ENCODE peak calls at places on chromosomes 3 and 15, in four cellular contexts. L, X, Y and P are unnamed samples.

GRCh38 chr3:111890051-111890580 is 31.1 kb downstream of the PHLDB2 start:
- DNase-seq in L (no peak), X (no peak), Y (no peak), P (no peak)

GRCh38 chr3:77084511-77084910 is 44.6 kb downstream of the ROBO2 start:
- DNase-seq in L (no peak), X (no peak), Y (no peak), P (no peak)

GRCh38 chr3:53730565-53730964 is 115.7 kb downstream of the CHDH start:
- DNase-seq in L (no peak), X (no peak), Y (no peak), P (no peak)

GRCh38 chr3:178271740-178272387 is 264.4 kb upstream of the KCNMB2 start:
- DNase-seq in L (no peak), X (no peak), Y (no peak), P (no peak)

GRCh38 chr15:89492934-89493631 is 3.3 kb downstream of the RHCG start:
- DNase-seq in L (no peak), X (no peak), Y (no peak), P (no peak)

GRCh38 chr3:133829310-133829707 is 23.7 kb downstream of the SRPRB start:
- DNase-seq in L (no peak), X (no peak), Y (no peak), P (no peak)

GRCh38 chr3:121545049-121545563 is 682 bp downstream of the POLQ start:
- DNase-seq in L (no peak), X (no peak), Y (no peak), P (no peak)

GRCh38 chr3:18134386-18135082 is 290.6 kb downstream of the SATB1 start:
- DNase-seq in L (no peak), X (peak), Y (no peak), P (no peak)

GRCh38 chr15:25937796-25938195 is 74.7 kb upstream of the ATP10A start:
- DNase-seq in L (no peak), X (no peak), Y (no peak), P (no peak)

GRCh38 chr3:51637941-51638471 is 33.0 kb upstream of the TEX264 start:
- DNase-seq in L (peak), X (peak), Y (no peak), P (no peak)

GRCh38 chr3:11305509-11305908 is 33.3 kb downstream of the ATG7 start:
- DNase-seq in L (no peak), X (no peak), Y (no peak), P (no peak)